ENCODE peak calls at places on chromosomes 6 and 20, in eight cellular contexts. K is aorta; P is T-helper 9 cell; D is mammary epithelial cell; W is left colon; Q is left cardiac atrium; I is CD8-positive, alpha-beta T cell; Z is mucosa of descending colon. L is an unnamed sample.

GRCh38 chr6:119037941-119038623 is 40.4 kb downstream of the FAM184A start:
- DNase-seq in P (no peak), W (no peak), I (no peak), K (no peak), Z (no peak), Q (no peak), D (no peak), L (no peak)

GRCh38 chr6:90537027-90537426 is 49.8 kb downstream of the MAP3K7 start:
- DNase-seq in D (no peak), I (no peak), Q (no peak), K (no peak), W (no peak), Z (no peak), P (no peak), L (no peak)

GRCh38 chr6:157569543-157569942 is 188.6 kb downstream of the ZDHHC14 start:
- DNase-seq in W (no peak), I (no peak), Z (no peak), D (no peak), P (no peak), Q (no peak), K (no peak), L (peak)

GRCh38 chr6:25641940-25642666 is 9.9 kb upstream of the SCGN start:
- DNase-seq in K (no peak), Q (no peak), I (no peak), P (no peak), W (no peak), Z (no peak), D (no peak), L (no peak)

GRCh38 chr20:47315339-47315662 is 41.2 kb downstream of the ZMYND8 start:
- DNase-seq in I (no peak), Q (no peak), Z (no peak), W (no peak), D (no peak), P (no peak), K (no peak), L (no peak)

GRCh38 chr6:69914015-69914485 is 47.7 kb downstream of the COL19A1 start:
- DNase-seq in P (no peak), Z (no peak), I (no peak), D (no peak), W (no peak), K (no peak), Q (no peak), L (no peak)

GRCh38 chr20:4056880-4057279 is 41.5 kb upstream of the RNF24 start:
- DNase-seq in K (no peak), I (no peak), D (peak), Z (no peak), Q (no peak), P (no peak), W (no peak), L (no peak)

GRCh38 chr20:41178904-41179432 is 41.6 kb downstream of the PLCG1 start:
- DNase-seq in Q (peak), P (no peak), Z (no peak), I (no peak), D (no peak), K (no peak), W (no peak), L (no peak)

GRCh38 chr6:117188627-117189201 is 76.6 kb upstream of the VGLL2 start:
- DNase-seq in W (no peak), Z (no peak), D (no peak), Q (no peak), P (no peak), I (no peak), K (no peak), L (no peak)

GRCh38 chr20:25023316-25023715 is 30.8 kb upstream of the APMAP start:
- DNase-seq in I (no peak), D (no peak), P (no peak), W (no peak), Q (peak), Z (no peak), K (no peak), L (no peak)

GRCh38 chr6:38413097-38413800 is 226.5 kb downstream of the BTBD9 start:
- DNase-seq in Q (peak), Z (no peak), P (no peak), I (no peak), D (no peak), W (no peak), K (no peak), L (no peak)

GRCh38 chr20:24109008-24109407 is 120.4 kb upstream of the GGTLC1 start:
- DNase-seq in Z (no peak), W (no peak), I (peak), Q (no peak), K (no peak), D (no peak), P (peak), L (no peak)

GRCh38 chr6:159826968-159827647 is 27.0 kb downstream of the PNLDC1 start:
- DNase-seq in I (no peak), Q (no peak), K (no peak), P (no peak), Z (no peak), W (no peak), D (no peak), L (no peak)

GRCh38 chr6:18192026-18192425 is 36.8 kb downstream of the KDM1B start:
- DNase-seq in P (no peak), I (no peak), D (no peak), Z (no peak), W (no peak), K (no peak), Q (no peak), L (no peak)

GRCh38 chr6:161660666-161661571 is 387.1 kb upstream of the AGPAT4 start:
- DNase-seq in Q (no peak), I (no peak), W (no peak), K (no peak), P (no peak), D (no peak), Z (no peak), L (no peak)

GRCh38 chr6:80508885-80509630 is 402.6 kb downstream of the BCKDHB start:
- DNase-seq in P (no peak), Q (no peak), W (no peak), I (no peak), Z (no peak), D (peak), K (no peak), L (no peak)

GRCh38 chr6:68638225-68638900 is 3.3 kb downstream of the ADGRB3 start:
- DNase-seq in K (peak), Z (no peak), W (peak), D (no peak), Q (peak), P (no peak), I (no peak), L (no peak)

GRCh38 chr20:57195023-57195758 is 71.2 kb downstream of the BMP7 start:
- DNase-seq in W (no peak), P (no peak), K (no peak), I (no peak), Q (no peak), D (peak), Z (no peak), L (no peak)

GRCh38 chr6:34722451-34722850 is 25.9 kb upstream of the ILRUN start:
- DNase-seq in Z (no peak), W (no peak), I (no peak), P (no peak), K (no peak), Q (no peak), D (no peak), L (no peak)

GRCh38 chr6:22600059-22600458 is 30.7 kb downstream of the HDGFL1 start:
- DNase-seq in Z (no peak), P (no peak), Q (no peak), D (no peak), K (no peak), W (no peak), I (no peak), L (no peak)

GRCh38 chr6:26445934-26446667 is 5.8 kb downstream of the BTN3A3 start:
- DNase-seq in Z (no peak), W (no peak), K (no peak), P (no peak), Q (no peak), D (no peak), I (peak), L (no peak)

GRCh38 chr6:90401933-90402830 is 105.5 kb upstream of the BACH2 start:
- DNase-seq in W (no peak), P (no peak), Q (no peak), I (peak), Z (no peak), K (no peak), D (no peak), L (peak)

GRCh38 chr6:40036186-40036585 is 101.9 kb upstream of the MOCS1 start:
- DNase-seq in Q (no peak), W (no peak), K (no peak), I (no peak), P (no peak), Z (no peak), D (peak), L (no peak)

GRCh38 chr6:80143312-80143960 is 37.0 kb downstream of the BCKDHB start:
- DNase-seq in W (peak), I (no peak), Q (peak), P (no peak), K (peak), D (peak), Z (no peak), L (no peak)

GRCh38 chr6:6332873-6333272 is 12.4 kb upstream of the F13A1 start:
- DNase-seq in P (no peak), W (no peak), K (no peak), D (no peak), I (no peak), Q (no peak), Z (no peak), L (no peak)

GRCh38 chr20:47735412-47736400 is 49.6 kb downstream of the SULF2 start:
- DNase-seq in K (peak), D (no peak), Z (no peak), P (no peak), I (no peak), W (no peak), Q (peak), L (no peak)

GRCh38 chr6:154071236-154071635 is 32.2 kb downstream of the OPRM1 start:
- DNase-seq in Z (no peak), K (no peak), Q (no peak), W (no peak), I (no peak), P (no peak), D (no peak), L (no peak)

GRCh38 chr20:10877345-10877744 is 203.5 kb upstream of the JAG1 start:
- DNase-seq in I (no peak), D (no peak), Z (no peak), P (no peak), Q (peak), W (no peak), K (peak), L (no peak)

GRCh38 chr20:11195899-11196558 is 522.2 kb upstream of the JAG1 start:
- DNase-seq in Q (peak), D (peak), K (no peak), Z (no peak), W (no peak), I (no peak), P (no peak), L (no peak)

GRCh38 chr6:111269401-111269970 is 182.2 kb downstream of the SLC16A10 start:
- DNase-seq in Z (no peak), P (no peak), W (no peak), Q (no peak), D (no peak), K (no peak), I (no peak), L (no peak)

GRCh38 chr6:35044771-35045275 is 96.3 kb downstream of the TCP11 start:
- DNase-seq in Z (no peak), I (no peak), P (no peak), W (peak), Q (no peak), D (peak), K (no peak), L (no peak)

GRCh38 chr20:5779071-5779470 is 28.9 kb downstream of the SHLD1 start:
- DNase-seq in I (no peak), Q (no peak), Z (no peak), W (no peak), D (no peak), K (no peak), P (no peak), L (no peak)

GRCh38 chr20:58993332-58994248 is 12.5 kb downstream of the NELFCD start:
- DNase-seq in P (no peak), Q (no peak), W (peak), D (no peak), Z (peak), I (no peak), K (no peak), L (no peak)

GRCh38 chr6:109807881-109808280 is 116.8 kb downstream of the FIG4 start:
- DNase-seq in I (no peak), Q (no peak), W (no peak), D (no peak), Z (no peak), P (no peak), K (no peak), L (no peak)

L was measured in naive thymus-derived CD4-positive, alpha-beta T cell.